ENCODE peak calls at places on chromosomes 16 and 17, in five cellular contexts. V is midbrain, T is right atrium auricular region, R is OCI-LY7, O is T-helper 2 cell. I is an unnamed sample.

GRCh38 chr16:3118204-3118790 is 5.9 kb downstream of the ZNF205 start:
- DNase-seq in V (no peak), T (no peak), R (no peak), O (no peak), I (no peak)

GRCh38 chr17:70668276-70668937 is 499.1 kb downstream of the KCNJ2 start:
- DNase-seq in V (no peak), T (no peak), R (no peak), O (no peak), I (no peak)

GRCh38 chr17:73663614-73664013 is 19.4 kb upstream of the SDK2 start:
- DNase-seq in V (no peak), T (no peak), R (no peak), O (no peak), I (no peak)

GRCh38 chr16:9706217-9706616 is 476.0 kb downstream of the GRIN2A start:
- DNase-seq in V (no peak), T (no peak), R (no peak), O (no peak), I (no peak)

GRCh38 chr17:520447-521167 is 168.0 kb upstream of the RPH3AL start:
- DNase-seq in V (no peak), T (no peak), R (no peak), O (no peak), I (no peak)

GRCh38 chr17:63772801-63773271 is 561 bp downstream of the CCDC47 start:
- DNase-seq in V (no peak), T (no peak), R (peak), O (peak), I (no peak)

GRCh38 chr17:9643611-9644010 is 1.7 kb upstream of the USP43 start:
- DNase-seq in V (no peak), T (no peak), R (no peak), O (no peak), I (no peak)

GRCh38 chr16:22217890-22218730 is 12.0 kb downstream of the EEF2K start:
- DNase-seq in V (no peak), T (no peak), R (peak), O (peak), I (no peak)

GRCh38 chr16:76696876-76697275 is 419.7 kb downstream of the CNTNAP4 start:
- DNase-seq in V (no peak), T (no peak), R (no peak), O (no peak), I (no peak)

GRCh38 chr17:43994272-43995149 is 9.9 kb upstream of the NAGS start:
- DNase-seq in V (peak), T (peak), R (peak), O (peak), I (peak)

GRCh38 chr17:48970224-48970623 is 1.8 kb upstream of the GIP start:
- DNase-seq in V (no peak), T (no peak), R (no peak), O (no peak), I (no peak)

GRCh38 chr16:75087040-75087979 is 29.3 kb downstream of the LDHD start:
- DNase-seq in V (no peak), T (peak), R (no peak), O (no peak), I (no peak)

GRCh38 chr17:8826808-8827435 is 27.8 kb upstream of the MFSD6L start:
- DNase-seq in V (no peak), T (peak), R (no peak), O (no peak), I (no peak)

GRCh38 chr16:76371441-76371840 is 94.2 kb downstream of the CNTNAP4 start:
- DNase-seq in V (no peak), T (no peak), R (no peak), O (no peak), I (no peak)

GRCh38 chr16:88352261-88353200 is 30.2 kb upstream of the ZNF469 start:
- DNase-seq in V (no peak), T (no peak), R (no peak), O (no peak), I (no peak)

GRCh38 chr16:25063865-25064264 is 47.7 kb upstream of the LCMT1 start:
- DNase-seq in V (no peak), T (peak), R (no peak), O (no peak), I (no peak)

GRCh38 chr17:33416131-33416530 is 123.0 kb upstream of the ASIC2 start:
- DNase-seq in V (no peak), T (no peak), R (no peak), O (no peak), I (no peak)

GRCh38 chr17:63356275-63356905 is 89.7 kb downstream of the CYB561 start:
- DNase-seq in V (no peak), T (no peak), R (no peak), O (no peak), I (no peak)

GRCh38 chr17:79165756-79166473 is 91.3 kb downstream of the ENGASE start:
- DNase-seq in V (no peak), T (no peak), R (no peak), O (no peak), I (no peak)

GRCh38 chr17:47323382-47324223 is at the start of gene EFCAB13:
- DNase-seq in V (peak), T (peak), R (peak), O (peak), I (peak)

GRCh38 chr17:36534117-36534880 is at the start of gene MYO19:
- DNase-seq in V (peak), T (peak), R (peak), O (peak), I (peak)